ENCODE peak calls at places on chromosomes 1 and 21, in seven cellular contexts. One of them, this sample, is unnamed.

GRCh38 chr21:29332461-29333354 is 34.0 kb downstream of the BACH1 start:
- DNase-seq in lower leg skin: no peak
- DNase-seq in Calu3: no peak
- DNase-seq in activated CD4-positive, alpha-beta T cell treated with anti-CD3 and anti-CD28 coated beads, Interleukin-2, amount 10 ng/mL, durations not matched to agents 7 days and 5 days: no peak
- DNase-seq in OCI-M1: peak
- DNase-seq in skeletal muscle cell: no peak
- DNase-seq in lower lobe of right lung: no peak
- DNase-seq in this sample: no peak

GRCh38 chr1:112509660-112510178 is 954 bp downstream of the WNT2B start:
- DNase-seq in lower leg skin: no peak
- DNase-seq in Calu3: no peak
- DNase-seq in activated CD4-positive, alpha-beta T cell treated with anti-CD3 and anti-CD28 coated beads, Interleukin-2, amount 10 ng/mL, durations not matched to agents 7 days and 5 days: no peak
- DNase-seq in OCI-M1: no peak
- DNase-seq in skeletal muscle cell: no peak
- DNase-seq in lower lobe of right lung: no peak
- DNase-seq in this sample: no peak

GRCh38 chr1:84174051-84174556 is 30.0 kb downstream of the PRKACB start:
- DNase-seq in lower leg skin: no peak
- DNase-seq in Calu3: peak
- DNase-seq in activated CD4-positive, alpha-beta T cell treated with anti-CD3 and anti-CD28 coated beads, Interleukin-2, amount 10 ng/mL, durations not matched to agents 7 days and 5 days: no peak
- DNase-seq in OCI-M1: no peak
- DNase-seq in skeletal muscle cell: no peak
- DNase-seq in lower lobe of right lung: no peak
- DNase-seq in this sample: no peak

GRCh38 chr1:203325004-203325417 is 19.7 kb downstream of the BTG2 start:
- DNase-seq in lower leg skin: no peak
- DNase-seq in Calu3: no peak
- DNase-seq in activated CD4-positive, alpha-beta T cell treated with anti-CD3 and anti-CD28 coated beads, Interleukin-2, amount 10 ng/mL, durations not matched to agents 7 days and 5 days: peak
- DNase-seq in OCI-M1: no peak
- DNase-seq in skeletal muscle cell: no peak
- DNase-seq in lower lobe of right lung: no peak
- DNase-seq in this sample: no peak

GRCh38 chr1:89908993-89909436 is 85.9 kb upstream of the ZNF326 start:
- DNase-seq in lower leg skin: no peak
- DNase-seq in Calu3: no peak
- DNase-seq in activated CD4-positive, alpha-beta T cell treated with anti-CD3 and anti-CD28 coated beads, Interleukin-2, amount 10 ng/mL, durations not matched to agents 7 days and 5 days: no peak
- DNase-seq in OCI-M1: peak
- DNase-seq in skeletal muscle cell: peak
- DNase-seq in lower lobe of right lung: no peak
- DNase-seq in this sample: peak

GRCh38 chr1:154171880-154172279 is 17.0 kb upstream of the NUP210L start:
- DNase-seq in lower leg skin: no peak
- DNase-seq in Calu3: no peak
- DNase-seq in activated CD4-positive, alpha-beta T cell treated with anti-CD3 and anti-CD28 coated beads, Interleukin-2, amount 10 ng/mL, durations not matched to agents 7 days and 5 days: no peak
- DNase-seq in OCI-M1: no peak
- DNase-seq in skeletal muscle cell: no peak
- DNase-seq in lower lobe of right lung: no peak
- DNase-seq in this sample: no peak

GRCh38 chr1:170168263-170168662 is 22.5 kb downstream of the NTMT2 start:
- DNase-seq in lower leg skin: no peak
- DNase-seq in Calu3: no peak
- DNase-seq in activated CD4-positive, alpha-beta T cell treated with anti-CD3 and anti-CD28 coated beads, Interleukin-2, amount 10 ng/mL, durations not matched to agents 7 days and 5 days: no peak
- DNase-seq in OCI-M1: peak
- DNase-seq in skeletal muscle cell: peak
- DNase-seq in lower lobe of right lung: no peak
- DNase-seq in this sample: peak

GRCh38 chr1:102732927-102733326 is 375.4 kb downstream of the COL11A1 start:
- DNase-seq in lower leg skin: no peak
- DNase-seq in Calu3: no peak
- DNase-seq in activated CD4-positive, alpha-beta T cell treated with anti-CD3 and anti-CD28 coated beads, Interleukin-2, amount 10 ng/mL, durations not matched to agents 7 days and 5 days: no peak
- DNase-seq in OCI-M1: no peak
- DNase-seq in skeletal muscle cell: peak
- DNase-seq in lower lobe of right lung: no peak
- DNase-seq in this sample: no peak

GRCh38 chr1:186763107-186763506 is 65.6 kb upstream of the PLA2G4A start:
- DNase-seq in lower leg skin: no peak
- DNase-seq in Calu3: no peak
- DNase-seq in activated CD4-positive, alpha-beta T cell treated with anti-CD3 and anti-CD28 coated beads, Interleukin-2, amount 10 ng/mL, durations not matched to agents 7 days and 5 days: no peak
- DNase-seq in OCI-M1: no peak
- DNase-seq in skeletal muscle cell: no peak
- DNase-seq in lower lobe of right lung: no peak
- DNase-seq in this sample: no peak

GRCh38 chr21:37582613-37583012 is 216.0 kb downstream of the DYRK1A start:
- DNase-seq in lower leg skin: no peak
- DNase-seq in Calu3: peak
- DNase-seq in activated CD4-positive, alpha-beta T cell treated with anti-CD3 and anti-CD28 coated beads, Interleukin-2, amount 10 ng/mL, durations not matched to agents 7 days and 5 days: no peak
- DNase-seq in OCI-M1: peak
- DNase-seq in skeletal muscle cell: no peak
- DNase-seq in lower lobe of right lung: no peak
- DNase-seq in this sample: peak

GRCh38 chr1:227946624-227947424 is 908 bp downstream of the WNT9A start:
- DNase-seq in lower leg skin: peak
- DNase-seq in Calu3: peak
- DNase-seq in activated CD4-positive, alpha-beta T cell treated with anti-CD3 and anti-CD28 coated beads, Interleukin-2, amount 10 ng/mL, durations not matched to agents 7 days and 5 days: peak
- DNase-seq in OCI-M1: peak
- DNase-seq in skeletal muscle cell: peak
- DNase-seq in lower lobe of right lung: peak
- DNase-seq in this sample: peak

GRCh38 chr1:22848374-22848773 is 124.3 kb downstream of the LACTBL1 start:
- DNase-seq in lower leg skin: no peak
- DNase-seq in Calu3: no peak
- DNase-seq in activated CD4-positive, alpha-beta T cell treated with anti-CD3 and anti-CD28 coated beads, Interleukin-2, amount 10 ng/mL, durations not matched to agents 7 days and 5 days: no peak
- DNase-seq in OCI-M1: no peak
- DNase-seq in skeletal muscle cell: no peak
- DNase-seq in lower lobe of right lung: no peak
- DNase-seq in this sample: no peak

GRCh38 chr21:34340062-34340461 is 23.7 kb upstream of the KCNE2 start:
- DNase-seq in lower leg skin: peak
- DNase-seq in Calu3: no peak
- DNase-seq in activated CD4-positive, alpha-beta T cell treated with anti-CD3 and anti-CD28 coated beads, Interleukin-2, amount 10 ng/mL, durations not matched to agents 7 days and 5 days: no peak
- DNase-seq in OCI-M1: no peak
- DNase-seq in skeletal muscle cell: no peak
- DNase-seq in lower lobe of right lung: no peak
- DNase-seq in this sample: no peak

GRCh38 chr1:14964698-14965055 is 188.9 kb upstream of the TMEM51 start:
- DNase-seq in lower leg skin: no peak
- DNase-seq in Calu3: no peak
- DNase-seq in activated CD4-positive, alpha-beta T cell treated with anti-CD3 and anti-CD28 coated beads, Interleukin-2, amount 10 ng/mL, durations not matched to agents 7 days and 5 days: no peak
- DNase-seq in OCI-M1: no peak
- DNase-seq in skeletal muscle cell: no peak
- DNase-seq in lower lobe of right lung: no peak
- DNase-seq in this sample: no peak

GRCh38 chr1:43363283-43363934 is 4.4 kb downstream of the ELOVL1 start:
- DNase-seq in lower leg skin: no peak
- DNase-seq in Calu3: no peak
- DNase-seq in activated CD4-positive, alpha-beta T cell treated with anti-CD3 and anti-CD28 coated beads, Interleukin-2, amount 10 ng/mL, durations not matched to agents 7 days and 5 days: no peak
- DNase-seq in OCI-M1: peak
- DNase-seq in skeletal muscle cell: no peak
- DNase-seq in lower lobe of right lung: no peak
- DNase-seq in this sample: no peak

GRCh38 chr1:940121-941026 is 16.7 kb downstream of the SAMD11 start:
- DNase-seq in lower leg skin: no peak
- DNase-seq in Calu3: peak
- DNase-seq in activated CD4-positive, alpha-beta T cell treated with anti-CD3 and anti-CD28 coated beads, Interleukin-2, amount 10 ng/mL, durations not matched to agents 7 days and 5 days: no peak
- DNase-seq in OCI-M1: peak
- DNase-seq in skeletal muscle cell: peak
- DNase-seq in lower lobe of right lung: no peak
- DNase-seq in this sample: no peak

GRCh38 chr1:10943991-10944730 is 68.3 kb upstream of the TARDBP start:
- DNase-seq in lower leg skin: no peak
- DNase-seq in Calu3: no peak
- DNase-seq in activated CD4-positive, alpha-beta T cell treated with anti-CD3 and anti-CD28 coated beads, Interleukin-2, amount 10 ng/mL, durations not matched to agents 7 days and 5 days: no peak
- DNase-seq in OCI-M1: peak
- DNase-seq in skeletal muscle cell: no peak
- DNase-seq in lower lobe of right lung: peak
- DNase-seq in this sample: peak

GRCh38 chr1:16445052-16445451 is 4.5 kb downstream of the NECAP2 start:
- DNase-seq in lower leg skin: no peak
- DNase-seq in Calu3: no peak
- DNase-seq in activated CD4-positive, alpha-beta T cell treated with anti-CD3 and anti-CD28 coated beads, Interleukin-2, amount 10 ng/mL, durations not matched to agents 7 days and 5 days: no peak
- DNase-seq in OCI-M1: no peak
- DNase-seq in skeletal muscle cell: no peak
- DNase-seq in lower lobe of right lung: no peak
- DNase-seq in this sample: no peak

GRCh38 chr1:153550827-153551512 is 1.9 kb upstream of the S100A3 start:
- DNase-seq in lower leg skin: peak
- DNase-seq in Calu3: no peak
- DNase-seq in activated CD4-positive, alpha-beta T cell treated with anti-CD3 and anti-CD28 coated beads, Interleukin-2, amount 10 ng/mL, durations not matched to agents 7 days and 5 days: no peak
- DNase-seq in OCI-M1: peak
- DNase-seq in skeletal muscle cell: no peak
- DNase-seq in lower lobe of right lung: peak
- DNase-seq in this sample: peak

GRCh38 chr1:172341697-172342096 is 78.8 kb upstream of the C1orf105 start:
- DNase-seq in lower leg skin: no peak
- DNase-seq in Calu3: no peak
- DNase-seq in activated CD4-positive, alpha-beta T cell treated with anti-CD3 and anti-CD28 coated beads, Interleukin-2, amount 10 ng/mL, durations not matched to agents 7 days and 5 days: no peak
- DNase-seq in OCI-M1: no peak
- DNase-seq in skeletal muscle cell: no peak
- DNase-seq in lower lobe of right lung: no peak
- DNase-seq in this sample: no peak

GRCh38 chr1:72122099-72122893 is 160.0 kb downstream of the NEGR1 start:
- DNase-seq in lower leg skin: no peak
- DNase-seq in Calu3: no peak
- DNase-seq in activated CD4-positive, alpha-beta T cell treated with anti-CD3 and anti-CD28 coated beads, Interleukin-2, amount 10 ng/mL, durations not matched to agents 7 days and 5 days: no peak
- DNase-seq in OCI-M1: no peak
- DNase-seq in skeletal muscle cell: no peak
- DNase-seq in lower lobe of right lung: no peak
- DNase-seq in this sample: no peak

GRCh38 chr1:37358992-37359391 is 115.4 kb upstream of the ZC3H12A start:
- DNase-seq in lower leg skin: no peak
- DNase-seq in Calu3: no peak
- DNase-seq in activated CD4-positive, alpha-beta T cell treated with anti-CD3 and anti-CD28 coated beads, Interleukin-2, amount 10 ng/mL, durations not matched to agents 7 days and 5 days: no peak
- DNase-seq in OCI-M1: no peak
- DNase-seq in skeletal muscle cell: no peak
- DNase-seq in lower lobe of right lung: no peak
- DNase-seq in this sample: no peak

GRCh38 chr1:89566761-89567174 is 42.1 kb downstream of the LRRC8B start:
- DNase-seq in lower leg skin: no peak
- DNase-seq in Calu3: no peak
- DNase-seq in activated CD4-positive, alpha-beta T cell treated with anti-CD3 and anti-CD28 coated beads, Interleukin-2, amount 10 ng/mL, durations not matched to agents 7 days and 5 days: no peak
- DNase-seq in OCI-M1: no peak
- DNase-seq in skeletal muscle cell: no peak
- DNase-seq in lower lobe of right lung: peak
- DNase-seq in this sample: no peak

GRCh38 chr1:194369060-194369459 is 1182.6 kb upstream of the B3GALT2 start:
- DNase-seq in lower leg skin: no peak
- DNase-seq in Calu3: no peak
- DNase-seq in activated CD4-positive, alpha-beta T cell treated with anti-CD3 and anti-CD28 coated beads, Interleukin-2, amount 10 ng/mL, durations not matched to agents 7 days and 5 days: no peak
- DNase-seq in OCI-M1: no peak
- DNase-seq in skeletal muscle cell: no peak
- DNase-seq in lower lobe of right lung: no peak
- DNase-seq in this sample: no peak

GRCh38 chr1:205774277-205775014 is 836 bp downstream of the RAB29 start:
- DNase-seq in lower leg skin: no peak
- DNase-seq in Calu3: peak
- DNase-seq in activated CD4-positive, alpha-beta T cell treated with anti-CD3 and anti-CD28 coated beads, Interleukin-2, amount 10 ng/mL, durations not matched to agents 7 days and 5 days: peak
- DNase-seq in OCI-M1: peak
- DNase-seq in skeletal muscle cell: no peak
- DNase-seq in lower lobe of right lung: peak
- DNase-seq in this sample: no peak